ENCODE peak calls at places on chromosomes 16 and 17, in four cellular contexts. N, U, T and O are unnamed samples.

GRCh38 chr17:16512011-16512410 is 20.0 kb upstream of the LRRC75A start:
- DNase-seq in U (no peak), N (no peak), T (no peak), O (no peak)

GRCh38 chr17:40122466-40122943 is 734 bp downstream of the MSL1 start:
- DNase-seq in T (peak; percentile 70), N (peak; percentile 44), U (no peak), O (no peak)

GRCh38 chr16:2467301-2468141 is 3.6 kb upstream of the NTN3 start:
- DNase-seq in N (peak; percentile 85), T (peak; percentile 79), U (no peak), O (no peak)

GRCh38 chr17:64448665-64449512 is at the start of gene MILR1:
- DNase-seq in T (peak; percentile 86), N (peak; percentile 90), U (no peak), O (peak; percentile 77)

GRCh38 chr17:33178641-33179040 is 114.5 kb downstream of the ASIC2 start:
- DNase-seq in T (no peak), N (no peak), U (no peak), O (no peak)

GRCh38 chr16:87499189-87499486 is 6.3 kb upstream of the ZCCHC14 start:
- DNase-seq in N (peak; percentile 86), T (peak; percentile 86), U (no peak), O (no peak)

GRCh38 chr17:69919789-69920188 is 155.2 kb upstream of the KCNJ16 start:
- DNase-seq in U (no peak), T (no peak), N (no peak), O (no peak)

GRCh38 chr17:49861150-49861884 is 13.4 kb upstream of the TAC4 start:
- DNase-seq in N (peak; percentile 50), U (peak; percentile 2), T (peak; percentile 71), O (no peak)

GRCh38 chr16:12758670-12759558 is 44.8 kb downstream of the CPPED1 start:
- DNase-seq in T (no peak), U (no peak), N (no peak), O (no peak)

GRCh38 chr17:17710728-17711541 is 29.7 kb downstream of the RAI1 start:
- DNase-seq in T (peak; percentile 95), U (no peak), N (peak; percentile 96), O (no peak)

GRCh38 chr17:79890706-79891105 is 51.5 kb upstream of the CBX4 start:
- DNase-seq in N (no peak), U (no peak), T (no peak), O (no peak)

GRCh38 chr17:9606453-9606852 is 30.0 kb downstream of the CFAP52 start:
- DNase-seq in N (no peak), U (no peak), T (no peak), O (no peak)

GRCh38 chr17:46865100-46865499 is 13.7 kb downstream of the WNT9B start:
- DNase-seq in U (no peak), T (peak; percentile 51), N (peak; percentile 40), O (no peak)

GRCh38 chr16:27243725-27244362 is 24.7 kb downstream of the NSMCE1 start:
- DNase-seq in N (no peak), U (no peak), T (no peak), O (no peak)